ENCODE peak calls at places on chromosomes 3 and 15, in four cellular contexts. A is tibial artery; B is effector memory CD4-positive, alpha-beta T cell; Y is GM10248. X is an unnamed sample.

GRCh38 chr3:15359677-15360397 is 27.5 kb upstream of the SH3BP5 start:
- DNase-seq in A (no peak), B (no peak), Y (no peak), X (no peak)

GRCh38 chr3:140128217-140129137 is 193.5 kb downstream of the CLSTN2 start:
- DNase-seq in A (no peak), B (no peak), Y (peak), X (peak)

GRCh38 chr3:133663569-133664313 is 2.0 kb upstream of the TOPBP1 start:
- DNase-seq in A (no peak), B (no peak), Y (peak), X (peak)

GRCh38 chr3:59655616-59656015 is 605.8 kb upstream of the CFAP20DC start:
- DNase-seq in A (no peak), B (no peak), Y (no peak), X (no peak)

GRCh38 chr15:29208352-29208751 is 61.3 kb downstream of the NSMCE3 start:
- DNase-seq in A (no peak), B (no peak), Y (no peak), X (peak)

GRCh38 chr15:70271422-70272088 is 173.8 kb upstream of the TLE3 start:
- DNase-seq in A (peak), B (no peak), Y (no peak), X (peak)

GRCh38 chr15:40302981-40303380 is 4.8 kb downstream of the PLCB2 start:
- DNase-seq in A (no peak), B (no peak), Y (no peak), X (no peak)

GRCh38 chr3:86161493-86161892 is 829.5 kb downstream of the VGLL3 start:
- DNase-seq in A (no peak), B (no peak), Y (no peak), X (no peak)

GRCh38 chr3:50525191-50525590 is 21.8 kb upstream of the CACNA2D2 start:
- DNase-seq in A (no peak), B (no peak), Y (no peak), X (no peak)

GRCh38 chr3:189502256-189502655 is 128.9 kb upstream of the TP63 start:
- DNase-seq in A (no peak), B (no peak), Y (no peak), X (peak)

GRCh38 chr3:39757312-39757711 is 52.1 kb upstream of the MYRIP start:
- DNase-seq in A (no peak), B (no peak), Y (no peak), X (no peak)

GRCh38 chr3:13414040-13414729 is 5.9 kb downstream of the NUP210 start:
- DNase-seq in A (peak), B (peak), Y (peak), X (no peak)

GRCh38 chr15:42079401-42079908 is 14.9 kb downstream of the PLA2G4D start:
- DNase-seq in A (no peak), B (no peak), Y (no peak), X (no peak)

GRCh38 chr3:156373095-156373494 is 181.8 kb downstream of the SSR3 start:
- DNase-seq in A (no peak), B (no peak), Y (no peak), X (no peak)

GRCh38 chr3:11696054-11696453 is 52.3 kb upstream of the VGLL4 start:
- DNase-seq in A (no peak), B (no peak), Y (no peak), X (no peak)

GRCh38 chr15:47781527-47781926 is 64.2 kb downstream of the SEMA6D start:
- DNase-seq in A (no peak), B (no peak), Y (no peak), X (no peak)

GRCh38 chr3:100120022-100120421 is 5.7 kb upstream of the FILIP1L start:
- DNase-seq in A (no peak), B (no peak), Y (no peak), X (no peak)

GRCh38 chr3:37736632-37737031 is 125.0 kb upstream of the CTDSPL start:
- DNase-seq in A (no peak), B (no peak), Y (peak), X (no peak)

GRCh38 chr15:100095896-100096600 is 245.7 kb downstream of the ADAMTS17 start:
- DNase-seq in A (no peak), B (no peak), Y (no peak), X (no peak)

GRCh38 chr3:154745925-154746324 is 315.9 kb upstream of the GPR149 start:
- DNase-seq in A (no peak), B (no peak), Y (no peak), X (peak)

GRCh38 chr3:171505822-171506333 is 45.7 kb upstream of the TNIK start:
- DNase-seq in A (no peak), B (no peak), Y (no peak), X (no peak)

GRCh38 chr3:170531557-170532335 is 54.1 kb downstream of the SLC7A14 start:
- DNase-seq in A (peak), B (no peak), Y (no peak), X (no peak)

GRCh38 chr15:68801572-68802148 is 19.0 kb downstream of the ANP32A start:
- DNase-seq in A (no peak), B (no peak), Y (no peak), X (no peak)

GRCh38 chr3:111636506-111636905 is 41.4 kb upstream of the ZBED2 start:
- DNase-seq in A (no peak), B (no peak), Y (no peak), X (no peak)

GRCh38 chr3:109973733-109974132 is 636.4 kb upstream of the DPPA4 start:
- DNase-seq in A (no peak), B (no peak), Y (no peak), X (no peak)

GRCh38 chr3:51950899-51951298 is 4.3 kb upstream of the GPR62 start:
- DNase-seq in A (no peak), B (no peak), Y (no peak), X (no peak)

GRCh38 chr15:71705151-71705550 is 105.2 kb upstream of the NR2E3 start:
- DNase-seq in A (no peak), B (no peak), Y (no peak), X (no peak)

GRCh38 chr3:185900228-185900627 is 37.6 kb downstream of the TRA2B start:
- DNase-seq in A (no peak), B (no peak), Y (no peak), X (peak)

GRCh38 chr15:78438595-78439285 is 724 bp downstream of the IREB2 start:
- DNase-seq in A (no peak), B (no peak), Y (peak), X (peak)

GRCh38 chr3:176872771-176873209 is 324.5 kb downstream of the TBL1XR1 start:
- DNase-seq in A (peak), B (peak), Y (peak), X (peak)

GRCh38 chr15:84748274-84749110 is at the start of gene ZNF592:
- DNase-seq in A (peak), B (peak), Y (peak), X (peak)

GRCh38 chr15:39830166-39830565 is 47.5 kb upstream of the FSIP1 start:
- DNase-seq in A (no peak), B (no peak), Y (no peak), X (no peak)

GRCh38 chr3:129441782-129442181 is 1.8 kb downstream of the IFT122 start:
- DNase-seq in A (peak), B (no peak), Y (no peak), X (peak)

GRCh38 chr15:101449471-101450425 is 39.8 kb downstream of the PCSK6 start:
- DNase-seq in A (no peak), B (no peak), Y (no peak), X (no peak)

GRCh38 chr15:38112406-38112805 is 140.2 kb upstream of the SPRED1 start:
- DNase-seq in A (no peak), B (no peak), Y (no peak), X (no peak)

GRCh38 chr15:27865926-27866325 is 233.2 kb downstream of the OCA2 start:
- DNase-seq in A (no peak), B (no peak), Y (no peak), X (no peak)

GRCh38 chr3:170355738-170356595 is 1.5 kb upstream of the SKIL start:
- DNase-seq in A (peak), B (peak), Y (no peak), X (peak)

GRCh38 chr15:67915374-67916050 is 75.7 kb upstream of the RNU6-1 start:
- DNase-seq in A (peak), B (no peak), Y (no peak), X (no peak)